ENCODE peak calls at places on chromosomes 6 and 20, in seven cellular contexts. I is tibial artery, X is lung, H is RWPE2, W is mammary epithelial cell, P is body of pancreas, T is cardiac muscle cell. S is an unnamed sample.
A peak's percentile ranks its signal among the peaks of the same experiment; 100 is the strongest.

GRCh38 chr6:118641042-118641441 is 10.3 kb downstream of the CEP85L start:
- DNase-seq in I (no peak), X (no peak), H (no peak), W (no peak), P (no peak), T (no peak), S (no peak)

GRCh38 chr6:56742122-56742791 is 99.6 kb upstream of the DST start:
- DNase-seq in I (no peak), X (no peak), H (no peak), W (peak; percentile 55), P (no peak), T (peak; percentile 24), S (peak; percentile 41)

GRCh38 chr6:146543940-146544661 is 468 bp downstream of the RAB32 start:
- DNase-seq in I (peak; percentile 52), X (peak; percentile 36), H (peak; percentile 45), W (peak; percentile 48), P (peak; percentile 58), T (peak; percentile 60), S (peak; percentile 49)

GRCh38 chr6:6246539-6246938 is 73.9 kb downstream of the F13A1 start:
- DNase-seq in I (no peak), X (no peak), H (no peak), W (no peak), P (no peak), T (no peak), S (no peak)

GRCh38 chr6:11802886-11803595 is 24.4 kb upstream of the ADTRP start:
- DNase-seq in I (no peak), X (no peak), H (no peak), W (no peak), P (no peak), T (no peak), S (no peak)

GRCh38 chr6:141483561-141484061 is 649.1 kb upstream of the GJE1 start:
- DNase-seq in I (peak; percentile 23), X (no peak), H (no peak), W (peak; percentile 77), P (peak; percentile 37), T (peak; percentile 94), S (peak; percentile 100)

GRCh38 chr6:71248866-71249265 is 39.7 kb upstream of the OGFRL1 start:
- DNase-seq in I (no peak), X (no peak), H (no peak), W (no peak), P (no peak), T (no peak), S (no peak)

GRCh38 chr6:32922083-32922482 is 18.7 kb downstream of the HLA-DMB start:
- DNase-seq in I (no peak), X (no peak), H (no peak), W (no peak), P (no peak), T (no peak), S (no peak)

GRCh38 chr6:87808005-87808757 is 106.1 kb upstream of the AKIRIN2 start:
- DNase-seq in I (no peak), X (no peak), H (no peak), W (peak; percentile 93), P (no peak), T (peak; percentile 32), S (peak; percentile 73)

GRCh38 chr20:47927944-47928343 is 142.7 kb upstream of the SULF2 start:
- DNase-seq in I (no peak), X (no peak), H (peak; percentile 92), W (peak; percentile 91), P (no peak), T (no peak), S (peak; percentile 22)

GRCh38 chr20:16804793-16805187 is 56.6 kb downstream of the OTOR start:
- DNase-seq in I (no peak), X (no peak), H (no peak), W (no peak), P (no peak), T (no peak), S (no peak)

GRCh38 chr20:822651-823325 is 10.7 kb upstream of the FAM110A start:
- DNase-seq in I (no peak), X (no peak), H (no peak), W (no peak), P (no peak), T (no peak), S (no peak)

GRCh38 chr6:37622639-37623038 is 75.0 kb downstream of the MDGA1 start:
- DNase-seq in I (no peak), X (no peak), H (no peak), W (no peak), P (no peak), T (no peak), S (no peak)

GRCh38 chr20:25050082-25050481 is 7.9 kb downstream of the ACSS1 start:
- DNase-seq in I (no peak), X (no peak), H (peak; percentile 30), W (no peak), P (no peak), T (no peak), S (no peak)

DNA sequence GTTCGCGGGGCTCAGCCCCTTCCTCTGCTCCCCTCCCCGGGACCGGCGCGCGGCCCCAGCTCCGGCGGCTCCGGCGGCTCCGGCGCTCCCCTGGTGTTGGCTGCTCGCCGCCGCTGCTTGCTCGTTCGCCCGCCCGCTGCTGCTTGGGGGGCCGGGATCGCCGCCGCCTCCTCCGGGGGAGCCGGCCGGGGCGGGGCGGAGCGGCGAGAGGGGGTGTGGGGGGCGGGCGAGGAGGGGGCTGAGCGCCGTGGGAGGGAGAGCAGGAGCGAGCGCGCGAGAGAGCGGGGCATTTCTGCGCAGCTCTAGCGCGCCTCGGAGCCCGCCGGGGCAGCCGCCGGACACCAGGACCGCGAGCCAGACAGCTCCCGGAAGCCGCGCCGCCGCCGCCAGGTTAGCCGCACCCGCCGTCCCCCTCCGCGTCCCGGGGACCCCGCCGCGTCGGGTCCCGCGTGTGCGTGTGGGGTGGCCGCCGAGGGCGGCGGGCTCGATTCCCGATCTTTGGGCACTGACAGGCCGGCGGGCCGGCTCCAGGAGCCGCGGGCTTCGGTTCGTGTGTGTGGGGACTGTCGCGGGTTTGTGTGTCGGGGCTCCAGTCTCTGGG is 62.0 kb upstream of the EPB41L1 start:
- DNase-seq in I (no peak), X (no peak), H (no peak), W (no peak), P (peak; percentile 43), T (peak; percentile 33), S (no peak)
- H3K4me3 ChIP-seq in I (peak overlapping the region; percentile 55), X (peak overlapping the region; percentile 81), H (peak overlapping the region; percentile 53), W (peak overlapping the region; percentile 93), P (peak overlapping the region; percentile 33), T (peak overlapping the region; percentile 67), S (peak overlapping the region; percentile 51)

GRCh38 chr6:21305827-21306469 is 287.6 kb upstream of the SOX4 start:
- DNase-seq in I (no peak), X (no peak), H (no peak), W (peak; percentile 40), P (no peak), T (peak; percentile 84), S (peak; percentile 71)
- TF ChIP-seq CTCF in I (no peak), X (no peak), H (peak; percentile 4), W (peak; percentile 62), P (no peak), T (peak; percentile 38), S (peak; percentile 35)

GRCh38 chr20:35735828-35736470 is 6.1 kb downstream of the RBM39 start:
- DNase-seq in I (no peak), X (no peak), H (no peak), W (no peak), P (no peak), T (no peak), S (peak; percentile 47)
- H3K4me3 ChIP-seq in I (no peak overlapping the region), X (no peak overlapping the region), H (no peak overlapping the region), W (no peak overlapping the region), P (no peak overlapping the region), T (no peak overlapping the region), S (no peak overlapping the region)

DNA sequence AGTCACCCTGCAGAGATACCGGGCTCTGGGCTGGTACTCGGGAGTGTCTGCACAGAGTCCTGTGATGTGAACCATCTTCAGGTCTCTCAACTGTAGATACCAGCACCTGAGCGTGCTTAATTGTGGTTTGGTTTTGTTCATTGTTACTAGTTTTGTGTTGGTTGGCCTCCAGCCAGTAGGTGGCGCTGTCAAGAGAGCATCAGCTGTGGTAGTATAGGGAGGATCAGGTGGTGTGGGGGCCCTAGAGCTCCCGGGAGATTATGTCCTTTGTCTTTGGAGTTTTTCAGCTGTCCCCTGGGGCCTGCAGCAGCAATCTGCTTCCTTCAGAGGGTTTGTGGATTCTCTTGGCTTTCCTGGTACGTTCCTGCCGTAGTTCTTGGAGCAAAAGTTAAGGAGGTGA is 67.9 kb downstream of the CDYL start:
- DNase-seq in I (no peak), X (no peak), H (no peak), W (no peak), P (no peak), T (no peak), S (no peak)
- TF ChIP-seq CTCF in I (no peak), X (no peak), H (peak; percentile 31), W (peak; percentile 19), P (no peak), T (peak; percentile 22), S (peak; percentile 18)

DNA sequence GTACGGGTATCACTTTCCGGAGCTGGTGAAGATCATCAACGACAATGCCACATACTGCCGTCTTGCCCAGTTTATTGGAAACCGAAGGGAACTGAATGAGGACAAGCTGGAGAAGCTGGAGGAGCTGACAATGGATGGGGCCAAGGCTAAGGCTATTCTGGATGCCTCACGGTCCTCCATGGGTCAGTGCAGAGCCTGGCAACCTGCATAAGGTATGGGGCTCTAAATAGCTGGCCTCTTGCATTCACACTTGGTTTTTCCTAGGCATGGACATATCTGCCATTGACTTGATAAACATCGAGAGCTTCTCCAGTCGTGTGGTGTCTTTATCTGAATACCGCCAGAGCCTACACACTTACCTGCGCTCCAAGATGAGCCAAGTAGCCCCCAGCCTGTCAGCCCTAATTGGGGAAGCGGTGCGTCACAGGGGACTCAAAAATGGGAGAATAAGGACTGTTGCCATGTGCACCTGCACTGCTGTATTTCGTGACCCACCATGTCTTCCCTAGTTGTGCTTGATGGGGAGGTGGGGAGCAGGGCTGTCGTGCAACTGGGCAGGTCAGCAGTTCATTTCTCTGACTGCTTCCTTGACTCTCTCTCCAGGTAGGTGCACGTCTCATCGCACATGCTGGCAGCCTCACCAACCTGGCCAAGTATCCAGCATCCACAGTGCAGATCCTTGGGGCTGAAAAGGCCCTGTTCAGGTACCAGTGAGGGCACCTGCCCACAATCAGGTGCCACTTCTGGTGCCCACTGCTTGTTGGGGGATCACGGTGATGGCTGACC is 3.1 kb downstream of the NOP56 start:
- DNase-seq in I (no peak), X (no peak), H (no peak), W (no peak), P (no peak), T (no peak), S (no peak)
- H3K4me3 ChIP-seq in I (no peak overlapping the region), X (no peak overlapping the region), H (no peak overlapping the region), W (no peak overlapping the region), P (no peak overlapping the region), T (no peak overlapping the region), S (no peak overlapping the region)

S was measured in fibroblast of mammary gland.